ENCODE peak calls at places on chromosomes 16 and 17, in eight cellular contexts. One of them, this sample, is unnamed.

GRCh38 chr17:35189291-35189690 is 4.9 kb downstream of the SLC35G3 start:
- DNase-seq in heart right ventricle: no peak
- DNase-seq in body of pancreas: no peak
- DNase-seq in ovary: no peak
- DNase-seq in AG04450: no peak
- DNase-seq in GM23338: no peak
- DNase-seq in dorsolateral prefrontal cortex: no peak
- DNase-seq in HCT116: no peak
- DNase-seq in this sample: no peak

GRCh38 chr17:77428020-77428781 is 287.4 kb downstream of the SEC14L1 start:
- DNase-seq in dorsolateral prefrontal cortex: no peak
- DNase-seq in body of pancreas: no peak
- DNase-seq in AG04450: no peak
- DNase-seq in heart right ventricle: no peak
- DNase-seq in ovary: no peak
- DNase-seq in GM23338: no peak
- DNase-seq in HCT116: no peak
- DNase-seq in this sample: no peak

GRCh38 chr17:35166526-35166925 is 18.9 kb downstream of the UNC45B start:
- DNase-seq in ovary: no peak
- DNase-seq in AG04450: no peak
- DNase-seq in heart right ventricle: no peak
- DNase-seq in GM23338: no peak
- DNase-seq in body of pancreas: no peak
- DNase-seq in HCT116: no peak
- DNase-seq in dorsolateral prefrontal cortex: no peak
- DNase-seq in this sample: no peak

GRCh38 chr16:50473375-50473945 is 74.7 kb upstream of the NKD1 start:
- DNase-seq in AG04450: no peak
- DNase-seq in ovary: no peak
- DNase-seq in GM23338: no peak
- DNase-seq in dorsolateral prefrontal cortex: no peak
- DNase-seq in heart right ventricle: no peak
- DNase-seq in HCT116: no peak
- DNase-seq in body of pancreas: no peak
- DNase-seq in this sample: no peak

GRCh38 chr17:70187383-70187782 is 18.1 kb downstream of the KCNJ2 start:
- DNase-seq in GM23338: no peak
- DNase-seq in HCT116: no peak
- DNase-seq in AG04450: no peak
- DNase-seq in heart right ventricle: no peak
- DNase-seq in body of pancreas: no peak
- DNase-seq in dorsolateral prefrontal cortex: no peak
- DNase-seq in ovary: no peak
- DNase-seq in this sample: peak; percentile 8

GRCh38 chr17:49830605-49831004 is 17.3 kb downstream of the TAC4 start:
- DNase-seq in HCT116: no peak
- DNase-seq in dorsolateral prefrontal cortex: no peak
- DNase-seq in GM23338: no peak
- DNase-seq in heart right ventricle: no peak
- DNase-seq in ovary: no peak
- DNase-seq in body of pancreas: no peak
- DNase-seq in AG04450: no peak
- DNase-seq in this sample: no peak

GRCh38 chr16:87201052-87201451 is 116.1 kb downstream of the C16orf95 start:
- DNase-seq in ovary: no peak
- DNase-seq in GM23338: no peak
- DNase-seq in body of pancreas: peak; percentile 27
- DNase-seq in heart right ventricle: peak; percentile 61
- DNase-seq in dorsolateral prefrontal cortex: peak; percentile 57
- DNase-seq in HCT116: no peak
- DNase-seq in AG04450: peak; percentile 95
- DNase-seq in this sample: peak; percentile 99

GRCh38 chr16:14301150-14302030 is 230.3 kb downstream of the MRTFB start:
- DNase-seq in body of pancreas: peak; percentile 82
- DNase-seq in dorsolateral prefrontal cortex: no peak
- DNase-seq in HCT116: no peak
- DNase-seq in heart right ventricle: peak; percentile 37
- DNase-seq in ovary: peak; percentile 74
- DNase-seq in GM23338: peak; percentile 53
- DNase-seq in AG04450: no peak
- DNase-seq in this sample: no peak

GRCh38 chr17:80348551-80349436 is 66.2 kb upstream of the ENDOV start:
- DNase-seq in body of pancreas: no peak
- DNase-seq in heart right ventricle: no peak
- DNase-seq in GM23338: no peak
- DNase-seq in HCT116: no peak
- DNase-seq in AG04450: no peak
- DNase-seq in dorsolateral prefrontal cortex: no peak
- DNase-seq in ovary: peak; percentile 10
- DNase-seq in this sample: no peak

GRCh38 chr17:19316756-19317358 is 45.7 kb downstream of the B9D1 start:
- DNase-seq in ovary: peak; percentile 11
- DNase-seq in GM23338: no peak
- DNase-seq in heart right ventricle: no peak
- DNase-seq in dorsolateral prefrontal cortex: no peak
- DNase-seq in body of pancreas: no peak
- DNase-seq in AG04450: no peak
- DNase-seq in HCT116: no peak
- DNase-seq in this sample: no peak

GRCh38 chr17:2365132-2365531 is 27.8 kb downstream of the SGSM2 start:
- DNase-seq in body of pancreas: no peak
- DNase-seq in heart right ventricle: no peak
- DNase-seq in GM23338: no peak
- DNase-seq in ovary: no peak
- DNase-seq in HCT116: no peak
- DNase-seq in dorsolateral prefrontal cortex: no peak
- DNase-seq in AG04450: no peak
- DNase-seq in this sample: no peak

GRCh38 chr17:80361495-80362220 is 53.3 kb upstream of the ENDOV start:
- DNase-seq in AG04450: no peak
- DNase-seq in dorsolateral prefrontal cortex: no peak
- DNase-seq in HCT116: no peak
- DNase-seq in heart right ventricle: no peak
- DNase-seq in ovary: peak; percentile 56
- DNase-seq in body of pancreas: no peak
- DNase-seq in GM23338: peak; percentile 79
- DNase-seq in this sample: no peak

GRCh38 chr17:6913608-6914443 is 82.0 kb upstream of the ALOX12 start:
- DNase-seq in heart right ventricle: peak; percentile 80
- DNase-seq in body of pancreas: peak; percentile 75
- DNase-seq in ovary: peak; percentile 81
- DNase-seq in AG04450: no peak
- DNase-seq in dorsolateral prefrontal cortex: peak; percentile 80
- DNase-seq in HCT116: no peak
- DNase-seq in GM23338: peak; percentile 78
- DNase-seq in this sample: peak; percentile 47

GRCh38 chr16:50282955-50283631 is 16.7 kb downstream of the ADCY7 start:
- DNase-seq in GM23338: no peak
- DNase-seq in body of pancreas: no peak
- DNase-seq in heart right ventricle: peak; percentile 4
- DNase-seq in HCT116: no peak
- DNase-seq in ovary: no peak
- DNase-seq in dorsolateral prefrontal cortex: no peak
- DNase-seq in AG04450: no peak
- DNase-seq in this sample: no peak

GRCh38 chr16:83027973-83028372 is 401.2 kb downstream of the CDH13 start:
- DNase-seq in body of pancreas: no peak
- DNase-seq in AG04450: no peak
- DNase-seq in dorsolateral prefrontal cortex: no peak
- DNase-seq in ovary: no peak
- DNase-seq in GM23338: no peak
- DNase-seq in heart right ventricle: no peak
- DNase-seq in HCT116: no peak
- DNase-seq in this sample: no peak

GRCh38 chr16:30927789-30928378 is 4.5 kb downstream of the FBXL19 start:
- DNase-seq in ovary: peak; percentile 72
- DNase-seq in heart right ventricle: peak; percentile 32
- DNase-seq in body of pancreas: peak; percentile 61
- DNase-seq in AG04450: no peak
- DNase-seq in GM23338: peak; percentile 85
- DNase-seq in dorsolateral prefrontal cortex: peak; percentile 85
- DNase-seq in HCT116: peak; percentile 61
- DNase-seq in this sample: no peak

GRCh38 chr17:52419256-52419655 is 260.7 kb upstream of the CA10 start:
- DNase-seq in AG04450: no peak
- DNase-seq in body of pancreas: peak; percentile 69
- DNase-seq in HCT116: no peak
- DNase-seq in ovary: no peak
- DNase-seq in dorsolateral prefrontal cortex: no peak
- DNase-seq in GM23338: no peak
- DNase-seq in heart right ventricle: no peak
- DNase-seq in this sample: no peak

GRCh38 chr17:19728114-19728495 is 11.7 kb upstream of the SLC47A2 start:
- DNase-seq in GM23338: no peak
- DNase-seq in body of pancreas: peak; percentile 88
- DNase-seq in AG04450: peak; percentile 67
- DNase-seq in ovary: peak; percentile 94
- DNase-seq in heart right ventricle: peak; percentile 86
- DNase-seq in dorsolateral prefrontal cortex: peak; percentile 82
- DNase-seq in HCT116: no peak
- DNase-seq in this sample: peak; percentile 16

GRCh38 chr17:8728991-8729390 is 15.6 kb downstream of the CCDC42 start:
- DNase-seq in HCT116: no peak
- DNase-seq in body of pancreas: no peak
- DNase-seq in AG04450: no peak
- DNase-seq in GM23338: peak; percentile 21
- DNase-seq in heart right ventricle: no peak
- DNase-seq in dorsolateral prefrontal cortex: no peak
- DNase-seq in ovary: no peak
- DNase-seq in this sample: no peak

GRCh38 chr16:26220894-26221293 is 529.1 kb downstream of the HS3ST4 start:
- DNase-seq in GM23338: peak; percentile 6
- DNase-seq in dorsolateral prefrontal cortex: no peak
- DNase-seq in heart right ventricle: no peak
- DNase-seq in body of pancreas: no peak
- DNase-seq in ovary: no peak
- DNase-seq in AG04450: no peak
- DNase-seq in HCT116: no peak
- DNase-seq in this sample: no peak
- TF ChIP-seq CTCF in GM23338: no peak
- TF ChIP-seq CTCF in dorsolateral prefrontal cortex: no peak
- TF ChIP-seq CTCF in heart right ventricle: no peak
- TF ChIP-seq CTCF in body of pancreas: no peak
- TF ChIP-seq CTCF in ovary: no peak
- TF ChIP-seq CTCF in AG04450: no peak
- TF ChIP-seq CTCF in HCT116: no peak
- TF ChIP-seq CTCF in this sample: no peak

DNA sequence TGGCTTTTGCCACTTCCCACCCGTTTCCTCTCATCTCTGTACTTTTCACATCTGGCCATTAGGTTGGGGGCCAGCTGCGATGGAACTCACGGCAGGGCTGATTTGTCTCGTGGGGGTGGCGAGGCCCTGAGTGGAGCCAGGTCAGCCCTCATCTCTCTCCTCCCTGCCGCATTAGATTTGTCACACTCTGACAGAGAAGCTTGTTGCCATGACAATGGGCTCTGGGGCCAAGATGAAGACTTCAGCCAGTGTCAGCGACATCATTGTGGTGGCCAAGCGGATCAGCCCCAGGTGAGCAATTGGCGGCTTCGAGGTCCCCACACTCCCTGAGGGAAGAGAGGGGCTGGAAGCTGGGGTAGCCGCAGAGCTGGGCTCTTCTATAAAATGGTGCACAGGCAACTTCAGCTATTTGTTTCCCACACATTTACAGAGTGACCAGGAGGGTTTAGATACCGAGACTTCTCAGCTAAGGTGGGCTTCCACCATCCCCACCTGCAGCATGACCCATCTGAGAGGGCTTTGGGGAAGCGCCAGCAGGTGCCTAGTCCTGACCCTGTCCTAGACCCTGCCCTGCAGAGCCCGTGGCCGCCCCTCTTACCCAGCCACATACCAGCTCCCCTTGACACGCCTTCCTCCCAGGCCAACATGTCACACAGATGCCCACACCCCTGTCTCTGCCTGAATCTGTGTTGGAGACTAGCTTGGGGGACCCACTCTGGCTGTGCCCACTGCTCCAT is 8.4 kb downstream of the TMEM98 start:
- DNase-seq in GM23338: no peak
- DNase-seq in HCT116: no peak
- DNase-seq in body of pancreas: no peak
- DNase-seq in AG04450: no peak
- DNase-seq in dorsolateral prefrontal cortex: no peak
- DNase-seq in ovary: peak; percentile 50
- DNase-seq in heart right ventricle: no peak
- DNase-seq in this sample: no peak
- H3K27ac ChIP-seq in GM23338: peak overlapping the region; percentile 80
- H3K27ac ChIP-seq in HCT116: no peak overlapping the region
- H3K27ac ChIP-seq in body of pancreas: peak overlapping the region; percentile 72
- H3K27ac ChIP-seq in AG04450: no peak overlapping the region
- H3K27ac ChIP-seq in dorsolateral prefrontal cortex: peak overlapping the region; percentile 72
- H3K27ac ChIP-seq in ovary: peak overlapping the region; percentile 78
- H3K27ac ChIP-seq in heart right ventricle: no peak overlapping the region
- H3K27ac ChIP-seq in this sample: no peak overlapping the region

GRCh38 chr17:48582750-48583069 is 4.6 kb upstream of the HOXB4 start:
- DNase-seq in heart right ventricle: no peak
- DNase-seq in dorsolateral prefrontal cortex: no peak
- DNase-seq in GM23338: no peak
- DNase-seq in body of pancreas: no peak
- DNase-seq in HCT116: no peak
- DNase-seq in AG04450: no peak
- DNase-seq in ovary: no peak
- DNase-seq in this sample: no peak

GRCh38 chr17:48587276-48588073 is 2.6 kb downstream of the HOXB3 start:
- DNase-seq in body of pancreas: no peak
- DNase-seq in HCT116: no peak
- DNase-seq in dorsolateral prefrontal cortex: no peak
- DNase-seq in heart right ventricle: no peak
- DNase-seq in AG04450: no peak
- DNase-seq in ovary: no peak
- DNase-seq in GM23338: no peak
- DNase-seq in this sample: no peak

GRCh38 chr17:48579738-48580543 is 1.8 kb upstream of the HOXB4 start:
- DNase-seq in AG04450: no peak
- DNase-seq in heart right ventricle: no peak
- DNase-seq in ovary: no peak
- DNase-seq in GM23338: no peak
- DNase-seq in dorsolateral prefrontal cortex: no peak
- DNase-seq in HCT116: no peak
- DNase-seq in body of pancreas: no peak
- DNase-seq in this sample: no peak

GRCh38 chr17:48586355-48586924 is 3.6 kb downstream of the HOXB3 start:
- DNase-seq in ovary: no peak
- DNase-seq in HCT116: no peak
- DNase-seq in AG04450: no peak
- DNase-seq in body of pancreas: no peak
- DNase-seq in GM23338: no peak
- DNase-seq in dorsolateral prefrontal cortex: no peak
- DNase-seq in heart right ventricle: no peak
- DNase-seq in this sample: no peak

GRCh38 chr17:48583708-48584582 is 5.8 kb upstream of the HOXB4 start:
- DNase-seq in ovary: no peak
- DNase-seq in GM23338: no peak
- DNase-seq in dorsolateral prefrontal cortex: no peak
- DNase-seq in body of pancreas: no peak
- DNase-seq in HCT116: no peak
- DNase-seq in heart right ventricle: no peak
- DNase-seq in AG04450: no peak
- DNase-seq in this sample: no peak
- H3K27me3 ChIP-seq in ovary: peaks cover 8% of the 10 kb centered on the region
- H3K27me3 ChIP-seq in GM23338: peaks cover 100% of the 10 kb centered on the region
- H3K27me3 ChIP-seq in dorsolateral prefrontal cortex: peaks cover 100% of the 10 kb centered on the region
- H3K27me3 ChIP-seq in body of pancreas: peaks cover 63% of the 10 kb centered on the region
- H3K27me3 ChIP-seq in HCT116: no peaks in the 10 kb centered on the region
- H3K27me3 ChIP-seq in heart right ventricle: peaks cover 100% of the 10 kb centered on the region
- H3K27me3 ChIP-seq in AG04450: no peaks in the 10 kb centered on the region
- H3K27me3 ChIP-seq in this sample: peaks cover 97% of the 10 kb centered on the region

GRCh38 chr16:11990672-11991390 is 14.3 kb downstream of the SNX29 start:
- DNase-seq in body of pancreas: no peak
- DNase-seq in AG04450: no peak
- DNase-seq in HCT116: no peak
- DNase-seq in dorsolateral prefrontal cortex: no peak
- DNase-seq in ovary: no peak
- DNase-seq in heart right ventricle: no peak
- DNase-seq in GM23338: no peak
- DNase-seq in this sample: no peak
- TF ChIP-seq CTCF in body of pancreas: no peak
- TF ChIP-seq CTCF in AG04450: no peak
- TF ChIP-seq CTCF in HCT116: no peak
- TF ChIP-seq CTCF in dorsolateral prefrontal cortex: no peak
- TF ChIP-seq CTCF in ovary: no peak
- TF ChIP-seq CTCF in heart right ventricle: no peak
- TF ChIP-seq CTCF in GM23338: no peak
- TF ChIP-seq CTCF in this sample: no peak